ENCODE peak calls at places on chromosomes 1 and 21, in six cellular contexts. E is GM12878, Z is H1, Q is SK-N-SH, O is K562, T is HepG2. N is an unnamed sample.

GRCh38 chr1:3548156-3548893 is 63.0 kb downstream of the MEGF6 start:
- DNase-seq in E (no peak), Z (no peak), Q (no peak), O (no peak), T (no peak), N (no peak)

GRCh38 chr1:107550358-107550757 is 409.5 kb downstream of the NTNG1 start:
- DNase-seq in E (no peak), Z (no peak), Q (no peak), O (no peak), T (no peak), N (peak)

GRCh38 chr1:200556005-200556404 is 64.5 kb downstream of the KIF14 start:
- DNase-seq in E (no peak), Z (no peak), Q (no peak), O (no peak), T (no peak), N (no peak)

GRCh38 chr1:153220606-153221303 is 3.4 kb downstream of the PRR9 start:
- DNase-seq in E (no peak), Z (no peak), Q (no peak), O (no peak), T (peak), N (no peak)

GRCh38 chr1:73401666-73402065 is 796.3 kb downstream of the LRRIQ3 start:
- DNase-seq in E (no peak), Z (no peak), Q (no peak), O (no peak), T (no peak), N (no peak)

GRCh38 chr1:52901384-52901783 is 20.2 kb downstream of the ECHDC2 start:
- DNase-seq in E (no peak), Z (no peak), Q (no peak), O (no peak), T (no peak), N (no peak)

GRCh38 chr1:60745444-60745843 is 336.9 kb upstream of the NFIA start:
- DNase-seq in E (no peak), Z (no peak), Q (peak), O (no peak), T (no peak), N (no peak)

GRCh38 chr1:13757693-13758092 is 57.7 kb downstream of the PRDM2 start:
- DNase-seq in E (no peak), Z (no peak), Q (no peak), O (no peak), T (no peak), N (no peak)

GRCh38 chr21:32120231-32120630 is 158.6 kb downstream of the MIS18A start:
- DNase-seq in E (no peak), Z (no peak), Q (no peak), O (no peak), T (no peak), N (no peak)

GRCh38 chr1:48488721-48489120 is 16.7 kb upstream of the SPATA6 start:
- DNase-seq in E (no peak), Z (no peak), Q (no peak), O (no peak), T (no peak), N (no peak)

GRCh38 chr1:112619518-112620458 is at the start of gene CAPZA1:
- DNase-seq in E (peak), Z (peak), Q (peak), O (peak), T (peak), N (peak)

GRCh38 chr1:36096500-36097412 is 8.1 kb downstream of the ADPRS start:
- DNase-seq in E (no peak), Z (peak), Q (peak), O (peak), T (peak), N (no peak)

GRCh38 chr1:236209713-236210112 is 67.4 kb downstream of the GPR137B start:
- DNase-seq in E (no peak), Z (no peak), Q (no peak), O (no peak), T (no peak), N (no peak)

GRCh38 chr1:170734412-170735175 is 70.7 kb downstream of the PRRX1 start:
- DNase-seq in E (no peak), Z (no peak), Q (no peak), O (no peak), T (no peak), N (no peak)

GRCh38 chr1:43135857-43136781 is 36.0 kb downstream of the EBNA1BP2 start:
- DNase-seq in E (no peak), Z (no peak), Q (no peak), O (no peak), T (no peak), N (no peak)

GRCh38 chr1:196997428-196997827 is 20.1 kb downstream of the CFHR5 start:
- DNase-seq in E (no peak), Z (no peak), Q (no peak), O (no peak), T (no peak), N (no peak)

GRCh38 chr1:111442457-111442856 is 6.6 kb downstream of the WDR77 start:
- DNase-seq in E (no peak), Z (no peak), Q (no peak), O (no peak), T (no peak), N (no peak)

GRCh38 chr1:174911626-174912025 is 88.1 kb upstream of the CACYBP start:
- DNase-seq in E (no peak), Z (no peak), Q (no peak), O (no peak), T (no peak), N (no peak)

GRCh38 chr1:109669246-109669948 is 1.5 kb downstream of the GSTM2 start:
- DNase-seq in E (no peak), Z (no peak), Q (no peak), O (peak), T (no peak), N (no peak)

GRCh38 chr1:58852731-58853485 is 69.1 kb upstream of the JUN start:
- DNase-seq in E (no peak), Z (no peak), Q (no peak), O (no peak), T (no peak), N (no peak)

GRCh38 chr1:243974451-243975292 is 76.4 kb upstream of the ZBTB18 start:
- DNase-seq in E (no peak), Z (peak), Q (peak), O (no peak), T (no peak), N (no peak)

GRCh38 chr1:172359531-172359991 is 60.9 kb upstream of the C1orf105 start:
- DNase-seq in E (no peak), Z (no peak), Q (no peak), O (no peak), T (peak), N (no peak)

GRCh38 chr1:59819566-59820438 is 5.1 kb downstream of the HOOK1 start:
- DNase-seq in E (no peak), Z (no peak), Q (no peak), O (no peak), T (no peak), N (no peak)

GRCh38 chr1:113286156-113286555 is 104.2 kb upstream of the MAGI3 start:
- DNase-seq in E (no peak), Z (no peak), Q (no peak), O (no peak), T (no peak), N (no peak)

DNA sequence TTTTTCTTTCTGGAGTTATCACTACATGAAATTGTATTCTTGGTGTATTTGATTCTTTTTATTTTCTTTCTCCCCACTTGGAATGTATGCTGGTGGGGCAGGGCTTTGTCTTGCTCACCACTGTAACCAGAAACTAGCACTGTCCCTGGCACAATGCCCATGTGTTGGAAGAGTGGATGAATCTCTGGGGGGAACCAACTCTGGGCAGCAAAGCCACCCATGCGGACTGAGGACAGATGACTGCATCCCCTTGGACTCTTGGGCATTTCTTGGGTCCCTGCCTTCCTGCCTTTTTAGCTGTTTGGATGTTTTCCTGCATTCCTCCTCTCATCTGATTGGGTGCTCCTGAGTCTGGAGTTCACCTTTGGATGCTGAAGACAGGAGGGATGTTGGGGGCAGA is 6.1 kb downstream of the CYP4B1 start:
- DNase-seq in E (no peak), Z (no peak), Q (no peak), O (no peak), T (no peak), N (no peak)
- TF ChIP-seq GABPA in E (no peak), Z (no peak), Q (no peak), O (no peak), T (no peak), N (no peak)

DNA sequence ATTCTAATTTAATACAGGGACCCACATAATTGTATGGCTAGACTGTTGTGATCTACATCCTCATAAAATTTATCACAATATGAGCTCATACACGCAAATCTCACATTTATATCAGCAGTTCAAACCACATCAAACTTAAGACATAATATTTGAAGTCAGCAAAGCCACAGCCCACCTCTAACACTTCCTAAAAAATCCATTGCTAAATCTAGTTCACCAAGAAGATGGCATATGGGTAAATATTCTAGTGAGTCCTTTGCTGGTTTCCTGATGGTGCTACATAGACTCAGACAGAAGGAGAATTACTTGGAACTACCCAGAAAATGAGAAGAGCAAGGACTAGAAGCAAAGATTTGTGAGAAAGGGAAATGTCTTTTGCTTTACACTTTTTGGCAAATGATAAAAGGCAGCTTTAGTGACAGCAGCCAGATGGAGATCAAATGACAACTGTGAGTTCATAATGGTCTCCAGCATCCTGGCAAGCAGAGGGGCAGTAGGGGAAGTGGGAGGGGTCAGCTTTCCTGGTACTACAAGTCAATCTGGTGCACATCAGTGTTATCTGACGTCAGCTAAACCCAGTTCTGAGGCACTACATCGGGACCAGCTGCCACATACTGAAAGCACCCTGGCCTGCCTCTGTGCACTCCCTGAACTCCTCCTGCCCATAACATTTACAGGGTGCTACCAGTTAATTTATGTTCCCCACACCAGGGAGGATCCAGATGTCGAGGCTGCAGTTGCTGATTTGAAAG is 10.6 kb upstream of the GADD45A start:
- DNase-seq in E (no peak), Z (no peak), Q (peak), O (no peak), T (no peak), N (no peak)
- TF ChIP-seq GABPA in E (no peak), Z (no peak), Q (no peak), O (no peak), T (no peak), N (no peak)

GRCh38 chr1:207414606-207415108 is 39.5 kb upstream of the CR2 start:
- DNase-seq in E (peak), Z (no peak), Q (no peak), O (no peak), T (no peak), N (peak)
- TF ChIP-seq GABPA in E (no peak), Z (no peak), Q (no peak), O (no peak), T (no peak), N (no peak)

GRCh38 chr1:17584539-17584938 is 45.0 kb downstream of the ARHGEF10L start:
- DNase-seq in E (no peak), Z (no peak), Q (no peak), O (no peak), T (no peak), N (no peak)

GRCh38 chr1:17585266-17585987 is 45.9 kb downstream of the ARHGEF10L start:
- DNase-seq in E (no peak), Z (no peak), Q (no peak), O (no peak), T (no peak), N (no peak)

GRCh38 chr1:17588048-17588781 is 48.7 kb downstream of the ARHGEF10L start:
- DNase-seq in E (no peak), Z (no peak), Q (peak), O (no peak), T (peak), N (peak)

GRCh38 chr1:17587693-17588047 is 48.2 kb downstream of the ARHGEF10L start:
- DNase-seq in E (no peak), Z (no peak), Q (no peak), O (no peak), T (peak), N (no peak)

DNA sequence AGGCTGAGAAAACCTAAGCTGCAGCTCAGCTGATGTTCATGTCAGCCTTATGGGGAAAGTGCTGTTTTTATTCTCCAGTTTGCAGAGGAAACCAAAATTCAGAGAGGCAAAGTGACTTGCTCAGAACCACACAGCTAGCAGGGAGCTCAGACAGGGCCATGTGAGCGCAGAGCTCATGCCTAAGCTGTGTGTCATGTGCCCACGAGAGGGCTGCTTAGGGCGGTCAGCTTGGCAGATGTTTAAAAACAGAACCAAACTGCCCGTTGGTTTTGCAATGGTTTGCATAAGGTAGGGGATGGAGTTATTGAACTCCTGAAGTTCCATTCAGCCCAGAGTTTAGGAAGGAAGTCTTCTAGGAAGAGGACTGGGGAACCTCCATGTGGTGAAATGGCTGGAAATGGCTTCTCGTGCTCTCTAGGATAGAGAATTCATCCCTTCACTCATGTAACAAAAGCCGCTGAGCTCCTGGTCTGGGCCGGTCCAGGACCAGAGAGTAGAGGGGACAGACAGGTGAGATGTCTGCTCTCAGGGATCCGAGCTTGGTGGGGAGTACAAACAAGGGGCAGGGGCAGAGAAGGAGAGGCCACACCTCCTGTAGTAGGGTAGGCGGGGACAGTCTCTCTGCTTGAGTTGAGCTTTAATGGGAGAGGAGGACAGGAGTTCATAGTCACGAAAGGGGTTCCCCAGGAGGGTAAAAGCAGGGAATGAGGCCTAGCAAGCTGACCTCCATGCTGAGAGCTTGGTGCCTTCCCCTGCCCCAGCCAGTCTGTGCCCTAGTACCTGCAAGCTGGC is 46.9 kb downstream of the ARHGEF10L start:
- DNase-seq in E (no peak), Z (no peak), Q (no peak), O (no peak), T (no peak), N (peak)
- TF ChIP-seq GABPA in E (no peak), Z (no peak), Q (no peak), O (no peak), T (no peak), N (no peak)

DNA sequence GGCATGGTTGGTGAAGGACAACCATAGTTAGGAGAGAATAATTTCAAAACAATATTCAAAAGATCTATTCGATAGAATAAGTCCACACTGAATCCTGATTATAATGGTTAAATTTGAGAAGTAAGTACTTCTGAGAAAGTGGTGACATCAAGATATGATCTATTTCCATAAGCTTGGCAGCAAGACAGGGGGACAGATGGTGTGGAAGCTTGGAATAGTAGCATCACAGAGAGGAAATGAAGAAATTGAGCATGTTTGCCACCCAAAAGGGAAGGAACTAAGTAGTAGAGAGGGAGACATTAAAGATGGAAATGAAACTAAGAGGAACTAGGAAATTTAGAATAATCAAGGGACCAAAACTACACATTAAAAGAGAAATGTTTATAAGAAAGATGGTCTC is 94.5 kb downstream of the OLFM3 start:
- DNase-seq in E (no peak), Z (no peak), Q (no peak), O (no peak), T (no peak), N (no peak)
- TF ChIP-seq GABPA in E (no peak), Z (no peak), Q (no peak), O (no peak), T (no peak), N (no peak)

GRCh38 chr1:234628099-234628498 is 18.1 kb upstream of the IRF2BP2 start:
- DNase-seq in E (no peak), Z (no peak), Q (no peak), O (no peak), T (no peak), N (no peak)
- TF ChIP-seq GABPA in E (no peak), Z (no peak), Q (no peak), O (no peak), T (no peak), N (no peak)

DNA sequence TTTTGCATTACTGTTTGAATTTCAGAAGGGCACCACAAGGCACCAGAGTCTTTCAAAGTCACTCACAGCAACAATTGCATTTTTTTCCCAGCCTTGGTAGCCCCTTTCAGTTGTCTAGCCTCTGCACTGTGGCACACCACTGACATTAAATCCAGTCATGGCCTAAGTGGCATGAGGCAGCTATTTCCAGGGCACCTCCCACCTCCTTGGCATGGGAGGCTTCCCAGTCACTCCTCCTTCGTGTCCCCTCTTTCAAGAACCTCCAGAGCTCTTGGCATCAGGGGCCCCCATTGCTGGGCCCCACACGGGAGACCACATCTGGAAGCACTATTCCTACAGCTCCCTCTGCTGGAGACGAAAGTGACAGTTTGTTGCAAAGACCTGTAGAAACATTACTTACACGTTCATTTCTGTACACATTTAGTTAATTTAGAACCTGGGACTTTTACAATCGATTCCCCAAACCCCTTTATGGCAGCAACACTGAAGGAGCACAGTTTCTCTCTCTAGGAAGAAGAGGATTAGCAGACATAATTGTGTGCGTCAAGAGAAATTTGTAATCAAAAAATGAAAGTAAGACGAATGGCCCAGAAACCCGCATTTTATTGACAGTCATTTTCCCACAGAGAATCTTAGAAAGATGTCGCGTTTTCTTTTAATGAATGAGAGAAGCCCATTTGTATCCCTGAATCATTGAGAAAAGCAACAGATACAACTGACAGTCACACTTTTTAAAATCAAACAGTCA is 5.7 kb upstream of the CHD5 start:
- DNase-seq in E (no peak), Z (no peak), Q (peak), O (no peak), T (peak), N (peak)
- TF ChIP-seq GABPA in E (no peak), Z (no peak), Q (no peak), O (no peak), T (no peak), N (no peak)

DNA sequence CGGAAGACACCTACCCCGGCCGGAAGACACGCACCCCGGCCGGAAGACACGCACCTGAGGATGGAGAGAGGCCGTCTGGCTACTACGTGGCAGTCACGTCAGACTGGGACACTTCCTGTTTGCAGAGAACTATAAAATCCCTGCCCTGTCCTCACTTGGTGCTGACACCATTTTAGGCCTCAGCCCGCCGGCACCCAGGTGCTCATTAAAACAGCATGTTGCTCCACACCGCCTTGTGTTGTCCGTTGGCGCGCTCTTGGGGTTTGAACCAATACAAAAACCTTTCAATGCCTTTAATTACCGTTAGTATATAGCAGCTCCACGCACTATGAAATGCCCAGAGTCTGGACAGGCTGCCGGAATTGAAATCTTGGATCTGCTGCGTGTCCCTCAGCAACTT is 34.7 kb downstream of the VN1R5 start:
- DNase-seq in E (no peak), Z (no peak), Q (no peak), O (no peak), T (no peak), N (no peak)
- TF ChIP-seq GABPA in E (no peak), Z (no peak), Q (no peak), O (no peak), T (no peak), N (no peak)

DNA sequence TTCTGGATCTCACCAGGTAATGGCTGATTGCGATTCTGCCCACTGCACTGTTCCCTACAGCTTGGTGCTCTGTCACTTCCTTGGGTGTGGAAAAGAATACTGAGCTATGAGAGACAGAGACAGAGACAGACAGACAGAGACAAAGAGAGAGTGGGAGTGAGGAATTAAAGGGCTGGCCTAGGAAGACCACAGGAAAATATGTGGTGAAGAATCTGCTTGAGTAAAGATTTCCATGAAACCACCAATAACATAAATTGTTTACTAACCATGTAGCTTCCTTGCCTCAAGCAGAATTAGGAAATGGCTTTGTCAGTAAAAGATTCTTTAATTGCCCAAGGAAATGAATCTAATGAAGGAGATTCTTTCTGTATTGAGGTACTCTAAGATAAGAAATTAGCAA is 54.4 kb downstream of the MPZL1 start:
- DNase-seq in E (no peak), Z (no peak), Q (no peak), O (no peak), T (no peak), N (no peak)
- TF ChIP-seq GABPA in E (no peak), Z (no peak), Q (no peak), O (no peak), T (no peak), N (no peak)

GRCh38 chr1:26734501-26735058 is 38.8 kb downstream of the ARID1A start:
- DNase-seq in E (no peak), Z (no peak), Q (no peak), O (no peak), T (no peak), N (no peak)
- TF ChIP-seq GABPA in E (no peak), Z (no peak), Q (no peak), O (no peak), T (no peak), N (no peak)

N was measured in HL-60.